ENCODE peak calls at places on chromosomes 16 and 17, in nine cellular contexts. O, V, W, A, T, R, H, P and D are unnamed samples.

GRCh38 chr16:68079616-68080344 is 5.4 kb upstream of the NFATC3 start:
- DNase-seq in O (no peak), V (no peak), W (no peak), A (peak; percentile 87), T (peak; percentile 75), R (peak; percentile 87), H (peak; percentile 88), P (peak; percentile 84), D (peak; percentile 92)

GRCh38 chr17:47941998-47942490 is 673 bp downstream of the PNPO start:
- DNase-seq in O (no peak), V (no peak), W (no peak), A (no peak), T (no peak), R (no peak), H (no peak), P (no peak), D (no peak)

GRCh38 chr16:4016648-4017047 is 99.6 kb downstream of the ADCY9 start:
- DNase-seq in O (no peak), V (no peak), W (no peak), A (no peak), T (no peak), R (no peak), H (no peak), P (no peak), D (no peak)

GRCh38 chr16:4415538-4416199 is 727 bp downstream of the CORO7 start:
- DNase-seq in O (no peak), V (no peak), W (no peak), A (peak; percentile 78), T (peak; percentile 59), R (peak; percentile 81), H (no peak), P (peak; percentile 76), D (peak; percentile 84)

GRCh38 chr17:5809580-5810188 is 225.4 kb upstream of the NLRP1 start:
- DNase-seq in O (no peak), V (no peak), W (no peak), A (no peak), T (no peak), R (no peak), H (no peak), P (no peak), D (no peak)

GRCh38 chr17:73710095-73710592 is 65.9 kb upstream of the SDK2 start:
- DNase-seq in O (peak; percentile 56), V (peak; percentile 2), W (no peak), A (peak; percentile 62), T (peak; percentile 63), R (no peak), H (peak; percentile 72), P (no peak), D (peak; percentile 63)

GRCh38 chr17:67285360-67285759 is 40.4 kb upstream of the HELZ start:
- DNase-seq in O (no peak), V (no peak), W (no peak), A (no peak), T (no peak), R (no peak), H (no peak), P (no peak), D (no peak)

GRCh38 chr17:74785096-74785980 is 9.2 kb upstream of the NAT9 start:
- DNase-seq in O (no peak), V (no peak), W (no peak), A (no peak), T (no peak), R (no peak), H (no peak), P (no peak), D (no peak)

GRCh38 chr16:74480150-74481029 is 59.1 kb upstream of the CLEC18B start:
- DNase-seq in O (no peak), V (no peak), W (no peak), A (no peak), T (peak; percentile 46), R (no peak), H (peak; percentile 35), P (no peak), D (peak; percentile 46)

GRCh38 chr17:56808503-56808902 is 25.2 kb downstream of the C17orf67 start:
- DNase-seq in O (no peak), V (no peak), W (no peak), A (no peak), T (no peak), R (no peak), H (no peak), P (no peak), D (no peak)

DNA sequence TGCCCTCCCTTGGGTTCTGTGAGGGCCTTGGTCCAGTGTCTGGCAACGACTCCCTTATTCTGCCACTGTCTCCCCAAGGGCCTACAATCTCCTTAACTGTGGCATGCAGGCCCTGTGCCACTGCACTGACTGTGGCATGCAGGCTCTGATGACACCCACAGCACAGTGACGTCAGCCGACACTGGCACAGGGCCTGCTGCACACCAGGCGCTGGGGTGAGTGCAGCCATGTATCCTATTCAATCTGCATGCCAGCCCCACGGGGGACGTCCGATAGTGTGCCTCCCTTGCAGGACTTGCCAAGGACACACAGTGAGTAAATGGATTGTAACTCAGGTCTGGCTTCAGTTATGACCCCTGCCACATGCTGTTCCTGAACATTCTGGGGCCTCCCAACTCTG is 39.8 kb upstream of the RASD1 start:
- DNase-seq in O (peak; percentile 19), V (no peak), W (no peak), A (peak; percentile 82), T (peak; percentile 73), R (peak; percentile 81), H (peak; percentile 87), P (peak; percentile 96), D (peak; percentile 93)
- H3K27ac ChIP-seq in O (no peak overlapping the region), V (no peak overlapping the region), W (no peak overlapping the region), A (no peak overlapping the region), T (peak overlapping the region; percentile 90), R (no peak overlapping the region), H (peak overlapping the region; percentile 87), P (peak overlapping the region; percentile 69), D (peak overlapping the region; percentile 65)

GRCh38 chr16:79001156-79001997 is 599.2 kb downstream of the MAF start:
- DNase-seq in O (no peak), V (no peak), W (no peak), A (no peak), T (no peak), R (no peak), H (no peak), P (no peak), D (no peak)

GRCh38 chr16:78993342-78993741 is 607.2 kb downstream of the MAF start:
- DNase-seq in O (no peak), V (no peak), W (no peak), A (no peak), T (no peak), R (no peak), H (no peak), P (no peak), D (peak; percentile 60)

GRCh38 chr16:78995441-78995840 is 605.1 kb downstream of the MAF start:
- DNase-seq in O (no peak), V (no peak), W (no peak), A (no peak), T (no peak), R (no peak), H (no peak), P (no peak), D (no peak)

GRCh38 chr16:78994135-78994534 is 606.4 kb downstream of the MAF start:
- DNase-seq in O (no peak), V (no peak), W (no peak), A (no peak), T (no peak), R (no peak), H (no peak), P (no peak), D (no peak)

DNA sequence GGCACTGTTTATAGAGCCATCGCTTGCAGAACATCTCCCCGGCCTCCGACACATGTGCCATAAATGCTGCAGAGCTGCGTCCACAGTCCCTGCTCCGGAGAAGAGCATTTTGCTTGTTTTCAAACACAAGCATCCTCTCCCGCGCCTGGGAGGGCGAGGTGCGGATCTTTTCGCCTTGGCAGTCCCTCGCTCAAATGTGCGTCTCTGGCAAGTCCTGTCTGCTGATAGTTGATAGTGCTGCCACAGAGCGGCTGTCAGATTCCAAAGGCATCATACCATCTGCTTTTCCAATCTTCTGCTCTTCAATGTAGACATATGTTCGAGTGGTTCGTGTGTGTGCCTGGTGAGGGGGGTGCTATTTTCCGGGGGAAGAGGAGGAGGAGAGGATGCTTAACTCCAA is 603.7 kb downstream of the MAF start:
- DNase-seq in O (no peak), V (no peak), W (no peak), A (no peak), T (no peak), R (no peak), H (no peak), P (no peak), D (no peak)
- H3K4me3 ChIP-seq in O (no peak overlapping the region), V (no peak overlapping the region), W (no peak overlapping the region), A (no peak overlapping the region), T (no peak overlapping the region), R (no peak overlapping the region), H (no peak overlapping the region), P (no peak overlapping the region), D (no peak overlapping the region)

DNA sequence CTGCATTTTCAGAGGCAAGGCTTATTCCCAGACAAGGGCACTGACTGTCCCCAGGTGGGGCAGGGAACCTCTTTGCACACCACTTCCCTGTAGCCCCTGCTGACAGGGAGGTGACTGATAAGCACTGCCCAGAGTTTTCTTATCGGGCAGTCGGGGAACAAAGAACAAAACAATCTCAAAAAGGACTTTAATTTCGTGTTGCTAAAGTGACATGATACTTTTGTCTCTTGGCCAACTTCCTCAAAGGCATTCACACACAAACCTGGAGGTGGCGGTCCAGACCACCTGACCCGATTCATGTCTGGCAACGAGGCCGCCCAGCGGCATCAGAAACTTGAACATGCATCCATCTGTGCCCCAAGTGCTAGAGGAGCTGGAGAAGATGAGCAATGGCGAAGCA is 28.9 kb downstream of the ZDHHC7 start:
- DNase-seq in O (no peak), V (no peak), W (no peak), A (no peak), T (no peak), R (peak; percentile 72), H (no peak), P (peak; percentile 80), D (peak; percentile 71)
- H3K27ac ChIP-seq in O (no peak overlapping the region), V (no peak overlapping the region), W (peak overlapping the region; percentile 82), A (no peak overlapping the region), T (no peak overlapping the region), R (peak overlapping the region; percentile 44), H (no peak overlapping the region), P (peak overlapping the region; percentile 86), D (no peak overlapping the region)

DNA sequence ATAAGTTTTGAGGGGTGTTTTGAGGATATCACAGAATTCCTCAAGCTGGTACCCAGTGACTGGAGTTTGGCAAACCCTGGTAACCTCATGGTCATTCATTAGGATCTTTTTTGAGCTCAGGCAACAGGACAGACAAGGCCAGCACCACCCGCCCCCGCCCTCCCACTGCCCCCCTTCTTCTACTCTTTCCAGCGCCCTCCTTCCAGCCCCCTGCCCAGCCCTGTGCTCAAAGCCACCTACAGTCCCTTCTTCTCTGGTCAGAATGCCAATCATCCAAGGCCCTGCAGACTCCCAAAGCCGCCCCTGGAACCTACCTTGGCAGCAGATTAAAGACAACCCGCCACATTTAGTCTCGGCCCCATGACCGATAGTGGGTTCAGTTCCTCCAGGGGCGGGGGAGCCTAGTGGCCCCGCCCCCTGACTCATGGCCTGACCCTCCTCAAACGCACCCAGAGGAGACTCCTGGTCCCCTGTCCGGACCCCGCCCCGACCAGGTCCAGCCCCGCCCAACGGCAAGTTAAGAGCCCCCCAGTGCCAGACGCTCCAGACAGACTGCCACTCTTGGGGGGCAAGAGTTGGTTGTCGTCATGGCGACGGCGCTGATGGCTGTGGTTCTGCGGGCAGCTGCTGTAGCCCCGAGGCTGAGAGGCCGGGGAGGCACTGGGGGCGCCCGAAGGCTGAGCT is at the start of gene NAGS:
- DNase-seq in O (no peak), V (no peak), W (no peak), A (no peak), T (peak; percentile 65), R (peak; percentile 67), H (no peak), P (peak; percentile 47), D (no peak)
- H3K4me3 ChIP-seq in O (peak within 1 kb of the TSS; percentile 65), V (peak within 1 kb of the TSS; percentile 1), W (peak within 1 kb of the TSS; percentile 60), A (no peak within 1 kb of the TSS), T (peak within 1 kb of the TSS; percentile 12), R (peak within 1 kb of the TSS; percentile 58), H (peak within 1 kb of the TSS; percentile 61), P (peak within 1 kb of the TSS; percentile 69), D (peak within 1 kb of the TSS; percentile 36)